ENCODE peak calls at places on chromosomes 6 and 20, in nine cellular contexts. One of them, this sample, is unnamed.
A peak's percentile ranks its signal among the peaks of the same experiment; 100 is the strongest.

GRCh38 chr20:41499064-41499463 is 119.1 kb downstream of the CHD6 start:
- DNase-seq in upper lobe of left lung: no peak
- DNase-seq in cardiac fibroblast: no peak
- DNase-seq in AG04450: no peak
- DNase-seq in keratinocyte: no peak
- DNase-seq in tibial nerve: no peak
- DNase-seq in HepG2: no peak
- DNase-seq in body of pancreas: no peak
- DNase-seq in GM12878: no peak
- DNase-seq in this sample: no peak

GRCh38 chr6:24240943-24241342 is 114.9 kb downstream of the NRSN1 start:
- DNase-seq in upper lobe of left lung: no peak
- DNase-seq in cardiac fibroblast: no peak
- DNase-seq in AG04450: no peak
- DNase-seq in keratinocyte: no peak
- DNase-seq in tibial nerve: no peak
- DNase-seq in HepG2: peak; percentile 24
- DNase-seq in body of pancreas: no peak
- DNase-seq in GM12878: no peak
- DNase-seq in this sample: no peak

GRCh38 chr6:33621396-33622388 is 570 bp downstream of the ITPR3 start:
- DNase-seq in upper lobe of left lung: peak; percentile 88
- DNase-seq in cardiac fibroblast: peak; percentile 46
- DNase-seq in AG04450: no peak
- DNase-seq in keratinocyte: no peak
- DNase-seq in tibial nerve: peak; percentile 53
- DNase-seq in HepG2: no peak
- DNase-seq in body of pancreas: peak; percentile 57
- DNase-seq in GM12878: no peak
- DNase-seq in this sample: no peak

GRCh38 chr6:24760210-24760609 is 14.5 kb upstream of the GMNN start:
- DNase-seq in upper lobe of left lung: no peak
- DNase-seq in cardiac fibroblast: no peak
- DNase-seq in AG04450: no peak
- DNase-seq in keratinocyte: no peak
- DNase-seq in tibial nerve: no peak
- DNase-seq in HepG2: no peak
- DNase-seq in body of pancreas: no peak
- DNase-seq in GM12878: no peak
- DNase-seq in this sample: no peak

GRCh38 chr6:7124631-7125030 is 16.9 kb downstream of the RREB1 start:
- DNase-seq in upper lobe of left lung: no peak
- DNase-seq in cardiac fibroblast: peak; percentile 33
- DNase-seq in AG04450: no peak
- DNase-seq in keratinocyte: no peak
- DNase-seq in tibial nerve: no peak
- DNase-seq in HepG2: no peak
- DNase-seq in body of pancreas: no peak
- DNase-seq in GM12878: no peak
- DNase-seq in this sample: no peak

GRCh38 chr20:19460386-19460785 is 247.9 kb downstream of the SLC24A3 start:
- DNase-seq in upper lobe of left lung: no peak
- DNase-seq in cardiac fibroblast: peak; percentile 87
- DNase-seq in AG04450: no peak
- DNase-seq in keratinocyte: no peak
- DNase-seq in tibial nerve: no peak
- DNase-seq in HepG2: no peak
- DNase-seq in body of pancreas: no peak
- DNase-seq in GM12878: no peak
- DNase-seq in this sample: no peak

GRCh38 chr6:37024665-37025337 is 19.3 kb downstream of the FGD2 start:
- DNase-seq in upper lobe of left lung: no peak
- DNase-seq in cardiac fibroblast: no peak
- DNase-seq in AG04450: no peak
- DNase-seq in keratinocyte: peak; percentile 75
- DNase-seq in tibial nerve: no peak
- DNase-seq in HepG2: no peak
- DNase-seq in body of pancreas: peak; percentile 67
- DNase-seq in GM12878: no peak
- DNase-seq in this sample: no peak

GRCh38 chr6:3887150-3887700 is 38.1 kb downstream of the FAM50B start:
- DNase-seq in upper lobe of left lung: no peak
- DNase-seq in cardiac fibroblast: peak; percentile 66
- DNase-seq in AG04450: no peak
- DNase-seq in keratinocyte: no peak
- DNase-seq in tibial nerve: peak; percentile 48
- DNase-seq in HepG2: peak; percentile 57
- DNase-seq in body of pancreas: no peak
- DNase-seq in GM12878: peak; percentile 1
- DNase-seq in this sample: peak; percentile 15

GRCh38 chr6:20707166-20707485 is 172.9 kb downstream of the CDKAL1 start:
- DNase-seq in upper lobe of left lung: no peak
- DNase-seq in cardiac fibroblast: no peak
- DNase-seq in AG04450: no peak
- DNase-seq in keratinocyte: no peak
- DNase-seq in tibial nerve: no peak
- DNase-seq in HepG2: peak; percentile 52
- DNase-seq in body of pancreas: no peak
- DNase-seq in GM12878: no peak
- DNase-seq in this sample: no peak

GRCh38 chr6:36924131-36924530 is 30.4 kb upstream of the PI16 start:
- DNase-seq in upper lobe of left lung: no peak
- DNase-seq in cardiac fibroblast: no peak
- DNase-seq in AG04450: no peak
- DNase-seq in keratinocyte: no peak
- DNase-seq in tibial nerve: no peak
- DNase-seq in HepG2: no peak
- DNase-seq in body of pancreas: no peak
- DNase-seq in GM12878: no peak
- DNase-seq in this sample: no peak

GRCh38 chr6:22362361-22362760 is 65.5 kb upstream of the PRL start:
- DNase-seq in upper lobe of left lung: no peak
- DNase-seq in cardiac fibroblast: no peak
- DNase-seq in AG04450: no peak
- DNase-seq in keratinocyte: no peak
- DNase-seq in tibial nerve: no peak
- DNase-seq in HepG2: no peak
- DNase-seq in body of pancreas: no peak
- DNase-seq in GM12878: no peak
- DNase-seq in this sample: no peak

GRCh38 chr6:46368137-46368536 is 123.1 kb downstream of the RCAN2 start:
- DNase-seq in upper lobe of left lung: no peak
- DNase-seq in cardiac fibroblast: no peak
- DNase-seq in AG04450: no peak
- DNase-seq in keratinocyte: no peak
- DNase-seq in tibial nerve: no peak
- DNase-seq in HepG2: no peak
- DNase-seq in body of pancreas: no peak
- DNase-seq in GM12878: no peak
- DNase-seq in this sample: no peak

GRCh38 chr6:111674882-111675281 is 69.2 kb upstream of the TRAF3IP2 start:
- DNase-seq in upper lobe of left lung: no peak
- DNase-seq in cardiac fibroblast: no peak
- DNase-seq in AG04450: no peak
- DNase-seq in keratinocyte: no peak
- DNase-seq in tibial nerve: no peak
- DNase-seq in HepG2: no peak
- DNase-seq in body of pancreas: no peak
- DNase-seq in GM12878: no peak
- DNase-seq in this sample: no peak

GRCh38 chr6:132021552-132022375 is 70.6 kb upstream of the CCN2 start:
- DNase-seq in upper lobe of left lung: no peak
- DNase-seq in cardiac fibroblast: no peak
- DNase-seq in AG04450: no peak
- DNase-seq in keratinocyte: no peak
- DNase-seq in tibial nerve: no peak
- DNase-seq in HepG2: peak; percentile 96
- DNase-seq in body of pancreas: no peak
- DNase-seq in GM12878: no peak
- DNase-seq in this sample: no peak

GRCh38 chr6:66788579-66788978 is 1081.6 kb upstream of the EYS start:
- DNase-seq in upper lobe of left lung: peak; percentile 27
- DNase-seq in cardiac fibroblast: no peak
- DNase-seq in AG04450: no peak
- DNase-seq in keratinocyte: no peak
- DNase-seq in tibial nerve: no peak
- DNase-seq in HepG2: no peak
- DNase-seq in body of pancreas: no peak
- DNase-seq in GM12878: no peak
- DNase-seq in this sample: no peak

GRCh38 chr20:57195023-57195758 is 71.2 kb downstream of the BMP7 start:
- DNase-seq in upper lobe of left lung: peak; percentile 79
- DNase-seq in cardiac fibroblast: no peak
- DNase-seq in AG04450: no peak
- DNase-seq in keratinocyte: no peak
- DNase-seq in tibial nerve: no peak
- DNase-seq in HepG2: no peak
- DNase-seq in body of pancreas: no peak
- DNase-seq in GM12878: no peak
- DNase-seq in this sample: no peak

GRCh38 chr20:35617397-35618031 is 1.9 kb downstream of the SPAG4 start:
- DNase-seq in upper lobe of left lung: peak; percentile 66
- DNase-seq in cardiac fibroblast: peak; percentile 78
- DNase-seq in AG04450: no peak
- DNase-seq in keratinocyte: no peak
- DNase-seq in tibial nerve: peak; percentile 27
- DNase-seq in HepG2: peak; percentile 92
- DNase-seq in body of pancreas: peak; percentile 67
- DNase-seq in GM12878: peak; percentile 37
- DNase-seq in this sample: no peak
- TF ChIP-seq CTCF in upper lobe of left lung: peak; percentile 16
- TF ChIP-seq CTCF in cardiac fibroblast: peak; percentile 32
- TF ChIP-seq CTCF in AG04450: peak; percentile 33
- TF ChIP-seq CTCF in keratinocyte: peak; percentile 52
- TF ChIP-seq CTCF in tibial nerve: peak; percentile 39
- TF ChIP-seq CTCF in HepG2: peak; percentile 83
- TF ChIP-seq CTCF in body of pancreas: peak; percentile 32
- TF ChIP-seq CTCF in GM12878: peak; percentile 40
- TF ChIP-seq CTCF in this sample: peak; percentile 53

GRCh38 chr6:40924832-40925231 is 114.2 kb downstream of the UNC5CL start:
- DNase-seq in upper lobe of left lung: no peak
- DNase-seq in cardiac fibroblast: no peak
- DNase-seq in AG04450: no peak
- DNase-seq in keratinocyte: no peak
- DNase-seq in tibial nerve: no peak
- DNase-seq in HepG2: no peak
- DNase-seq in body of pancreas: no peak
- DNase-seq in GM12878: no peak
- DNase-seq in this sample: no peak
- H3K4me3 ChIP-seq in upper lobe of left lung: no peak overlapping the region
- H3K4me3 ChIP-seq in cardiac fibroblast: no peak overlapping the region
- H3K4me3 ChIP-seq in AG04450: no peak overlapping the region
- H3K4me3 ChIP-seq in keratinocyte: no peak overlapping the region
- H3K4me3 ChIP-seq in tibial nerve: no peak overlapping the region
- H3K4me3 ChIP-seq in HepG2: no peak overlapping the region
- H3K4me3 ChIP-seq in body of pancreas: no peak overlapping the region
- H3K4me3 ChIP-seq in GM12878: no peak overlapping the region
- H3K4me3 ChIP-seq in this sample: no peak overlapping the region

GRCh38 chr6:51842066-51842465 is 245.3 kb downstream of the PKHD1 start:
- DNase-seq in upper lobe of left lung: no peak
- DNase-seq in cardiac fibroblast: no peak
- DNase-seq in AG04450: no peak
- DNase-seq in keratinocyte: no peak
- DNase-seq in tibial nerve: no peak
- DNase-seq in HepG2: no peak
- DNase-seq in body of pancreas: no peak
- DNase-seq in GM12878: no peak
- DNase-seq in this sample: no peak

GRCh38 chr6:51846531-51846930 is 240.9 kb downstream of the PKHD1 start:
- DNase-seq in upper lobe of left lung: no peak
- DNase-seq in cardiac fibroblast: no peak
- DNase-seq in AG04450: no peak
- DNase-seq in keratinocyte: no peak
- DNase-seq in tibial nerve: no peak
- DNase-seq in HepG2: no peak
- DNase-seq in body of pancreas: no peak
- DNase-seq in GM12878: no peak
- DNase-seq in this sample: no peak

GRCh38 chr6:51843470-51844390 is 243.7 kb downstream of the PKHD1 start:
- DNase-seq in upper lobe of left lung: no peak
- DNase-seq in cardiac fibroblast: no peak
- DNase-seq in AG04450: no peak
- DNase-seq in keratinocyte: no peak
- DNase-seq in tibial nerve: no peak
- DNase-seq in HepG2: no peak
- DNase-seq in body of pancreas: no peak
- DNase-seq in GM12878: no peak
- DNase-seq in this sample: no peak

GRCh38 chr6:51842487-51843469 is 244.6 kb downstream of the PKHD1 start:
- DNase-seq in upper lobe of left lung: no peak
- DNase-seq in cardiac fibroblast: no peak
- DNase-seq in AG04450: no peak
- DNase-seq in keratinocyte: no peak
- DNase-seq in tibial nerve: no peak
- DNase-seq in HepG2: peak; percentile 12
- DNase-seq in body of pancreas: no peak
- DNase-seq in GM12878: no peak
- DNase-seq in this sample: no peak

DNA sequence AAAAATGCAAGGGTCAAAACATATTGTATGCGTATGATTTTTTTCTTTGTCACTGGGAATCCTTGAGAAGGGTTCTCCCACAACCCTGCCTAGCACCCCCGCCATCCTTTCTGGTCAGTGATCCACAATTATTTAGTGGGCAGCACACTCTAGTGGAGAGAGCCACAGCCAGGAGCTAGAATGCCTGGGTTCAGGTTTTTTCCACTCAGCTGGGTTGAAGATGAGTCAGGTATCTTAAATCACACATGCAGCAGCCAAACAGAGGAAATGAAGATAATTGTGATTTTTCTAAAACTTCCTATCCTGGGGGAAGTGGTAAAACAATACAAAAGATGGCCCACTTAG is 243.1 kb downstream of the PKHD1 start:
- DNase-seq in upper lobe of left lung: no peak
- DNase-seq in cardiac fibroblast: no peak
- DNase-seq in AG04450: no peak
- DNase-seq in keratinocyte: no peak
- DNase-seq in tibial nerve: no peak
- DNase-seq in HepG2: no peak
- DNase-seq in body of pancreas: no peak
- DNase-seq in GM12878: no peak
- DNase-seq in this sample: no peak
- TF ChIP-seq CTCF in upper lobe of left lung: no peak
- TF ChIP-seq CTCF in cardiac fibroblast: no peak
- TF ChIP-seq CTCF in AG04450: no peak
- TF ChIP-seq CTCF in keratinocyte: peak; percentile 44
- TF ChIP-seq CTCF in tibial nerve: no peak
- TF ChIP-seq CTCF in HepG2: peak; percentile 43
- TF ChIP-seq CTCF in body of pancreas: no peak
- TF ChIP-seq CTCF in GM12878: no peak
- TF ChIP-seq CTCF in this sample: no peak

GRCh38 chr6:166395778-166396177 is 13.0 kb upstream of the MPC1 start:
- DNase-seq in upper lobe of left lung: no peak
- DNase-seq in cardiac fibroblast: no peak
- DNase-seq in AG04450: no peak
- DNase-seq in keratinocyte: no peak
- DNase-seq in tibial nerve: no peak
- DNase-seq in HepG2: no peak
- DNase-seq in body of pancreas: no peak
- DNase-seq in GM12878: no peak
- DNase-seq in this sample: no peak
- H3K4me3 ChIP-seq in upper lobe of left lung: no peak overlapping the region
- H3K4me3 ChIP-seq in cardiac fibroblast: no peak overlapping the region
- H3K4me3 ChIP-seq in AG04450: no peak overlapping the region
- H3K4me3 ChIP-seq in keratinocyte: no peak overlapping the region
- H3K4me3 ChIP-seq in tibial nerve: no peak overlapping the region
- H3K4me3 ChIP-seq in HepG2: no peak overlapping the region
- H3K4me3 ChIP-seq in body of pancreas: no peak overlapping the region
- H3K4me3 ChIP-seq in GM12878: no peak overlapping the region
- H3K4me3 ChIP-seq in this sample: no peak overlapping the region

GRCh38 chr6:152070556-152070955 is 263.1 kb downstream of the ESR1 start:
- DNase-seq in upper lobe of left lung: no peak
- DNase-seq in cardiac fibroblast: no peak
- DNase-seq in AG04450: no peak
- DNase-seq in keratinocyte: no peak
- DNase-seq in tibial nerve: no peak
- DNase-seq in HepG2: no peak
- DNase-seq in body of pancreas: no peak
- DNase-seq in GM12878: no peak
- DNase-seq in this sample: no peak
- TF ChIP-seq CTCF in upper lobe of left lung: no peak
- TF ChIP-seq CTCF in cardiac fibroblast: no peak
- TF ChIP-seq CTCF in AG04450: no peak
- TF ChIP-seq CTCF in keratinocyte: no peak
- TF ChIP-seq CTCF in tibial nerve: no peak
- TF ChIP-seq CTCF in HepG2: no peak
- TF ChIP-seq CTCF in body of pancreas: no peak
- TF ChIP-seq CTCF in GM12878: no peak
- TF ChIP-seq CTCF in this sample: no peak

This sample was measured in astrocyte of the cerebellum.